ENCODE peak calls at places on chromosomes 6 and 20, in seven cellular contexts. One of them, this sample, is unnamed.

GRCh38 chr6:29589423-29590048 is 4.6 kb downstream of the OR2H2 start:
- DNase-seq in EL: peak
- DNase-seq in iris pigment epithelial cell: peak
- DNase-seq in HuH-7: peak
- DNase-seq in activated naive CD8-positive, alpha-beta T cell treated with anti-CD3 and anti-CD28 coated beads, Interleukin-2, amount 50 U/mL, for 24 hours: peak
- DNase-seq in T-helper 9 cell: peak
- DNase-seq in CD4-positive, alpha-beta memory T cell: peak
- DNase-seq in this sample: peak

GRCh38 chr20:444862-445426 is 17.4 kb downstream of the TBC1D20 start:
- DNase-seq in HuH-7: no peak
- DNase-seq in EL: peak
- DNase-seq in CD4-positive, alpha-beta memory T cell: no peak
- DNase-seq in T-helper 9 cell: no peak
- DNase-seq in activated naive CD8-positive, alpha-beta T cell treated with anti-CD3 and anti-CD28 coated beads, Interleukin-2, amount 50 U/mL, for 24 hours: no peak
- DNase-seq in iris pigment epithelial cell: peak
- DNase-seq in this sample: no peak

GRCh38 chr6:160750276-160750689 is 48.2 kb downstream of the PLG start:
- DNase-seq in T-helper 9 cell: no peak
- DNase-seq in EL: no peak
- DNase-seq in iris pigment epithelial cell: no peak
- DNase-seq in CD4-positive, alpha-beta memory T cell: peak
- DNase-seq in HuH-7: peak
- DNase-seq in activated naive CD8-positive, alpha-beta T cell treated with anti-CD3 and anti-CD28 coated beads, Interleukin-2, amount 50 U/mL, for 24 hours: no peak
- DNase-seq in this sample: peak

GRCh38 chr6:25601797-25602679 is 50.0 kb upstream of the SCGN start:
- DNase-seq in activated naive CD8-positive, alpha-beta T cell treated with anti-CD3 and anti-CD28 coated beads, Interleukin-2, amount 50 U/mL, for 24 hours: no peak
- DNase-seq in CD4-positive, alpha-beta memory T cell: peak
- DNase-seq in T-helper 9 cell: no peak
- DNase-seq in HuH-7: no peak
- DNase-seq in iris pigment epithelial cell: peak
- DNase-seq in EL: peak
- DNase-seq in this sample: peak

GRCh38 chr6:89161326-89162046 is 15.6 kb downstream of the PM20D2 start:
- DNase-seq in T-helper 9 cell: no peak
- DNase-seq in CD4-positive, alpha-beta memory T cell: no peak
- DNase-seq in EL: no peak
- DNase-seq in iris pigment epithelial cell: no peak
- DNase-seq in HuH-7: no peak
- DNase-seq in activated naive CD8-positive, alpha-beta T cell treated with anti-CD3 and anti-CD28 coated beads, Interleukin-2, amount 50 U/mL, for 24 hours: no peak
- DNase-seq in this sample: no peak

GRCh38 chr20:41978246-41978790 is 360.1 kb upstream of the CHD6 start:
- DNase-seq in activated naive CD8-positive, alpha-beta T cell treated with anti-CD3 and anti-CD28 coated beads, Interleukin-2, amount 50 U/mL, for 24 hours: no peak
- DNase-seq in iris pigment epithelial cell: no peak
- DNase-seq in CD4-positive, alpha-beta memory T cell: no peak
- DNase-seq in HuH-7: no peak
- DNase-seq in EL: no peak
- DNase-seq in T-helper 9 cell: no peak
- DNase-seq in this sample: no peak

GRCh38 chr20:37506166-37506725 is 14.8 kb upstream of the NNAT start:
- DNase-seq in EL: no peak
- DNase-seq in T-helper 9 cell: no peak
- DNase-seq in iris pigment epithelial cell: no peak
- DNase-seq in activated naive CD8-positive, alpha-beta T cell treated with anti-CD3 and anti-CD28 coated beads, Interleukin-2, amount 50 U/mL, for 24 hours: no peak
- DNase-seq in HuH-7: no peak
- DNase-seq in CD4-positive, alpha-beta memory T cell: no peak
- DNase-seq in this sample: no peak

GRCh38 chr6:28816909-28817807 is 106.6 kb downstream of the TRIM27 start:
- DNase-seq in iris pigment epithelial cell: peak
- DNase-seq in HuH-7: no peak
- DNase-seq in T-helper 9 cell: no peak
- DNase-seq in CD4-positive, alpha-beta memory T cell: no peak
- DNase-seq in activated naive CD8-positive, alpha-beta T cell treated with anti-CD3 and anti-CD28 coated beads, Interleukin-2, amount 50 U/mL, for 24 hours: peak
- DNase-seq in EL: peak
- DNase-seq in this sample: peak

GRCh38 chr6:81656231-81656630 is 96.2 kb downstream of the TENT5A start:
- DNase-seq in T-helper 9 cell: no peak
- DNase-seq in EL: no peak
- DNase-seq in CD4-positive, alpha-beta memory T cell: no peak
- DNase-seq in iris pigment epithelial cell: no peak
- DNase-seq in activated naive CD8-positive, alpha-beta T cell treated with anti-CD3 and anti-CD28 coated beads, Interleukin-2, amount 50 U/mL, for 24 hours: no peak
- DNase-seq in HuH-7: no peak
- DNase-seq in this sample: no peak

GRCh38 chr20:10761786-10762185 is 88.0 kb upstream of the JAG1 start:
- DNase-seq in HuH-7: no peak
- DNase-seq in EL: peak
- DNase-seq in activated naive CD8-positive, alpha-beta T cell treated with anti-CD3 and anti-CD28 coated beads, Interleukin-2, amount 50 U/mL, for 24 hours: no peak
- DNase-seq in iris pigment epithelial cell: peak
- DNase-seq in T-helper 9 cell: no peak
- DNase-seq in CD4-positive, alpha-beta memory T cell: no peak
- DNase-seq in this sample: no peak

GRCh38 chr20:32564921-32565734 is 20.0 kb downstream of the NOL4L start:
- DNase-seq in T-helper 9 cell: no peak
- DNase-seq in activated naive CD8-positive, alpha-beta T cell treated with anti-CD3 and anti-CD28 coated beads, Interleukin-2, amount 50 U/mL, for 24 hours: no peak
- DNase-seq in EL: no peak
- DNase-seq in HuH-7: no peak
- DNase-seq in CD4-positive, alpha-beta memory T cell: no peak
- DNase-seq in iris pigment epithelial cell: peak
- DNase-seq in this sample: no peak

GRCh38 chr6:66623050-66623449 is 916.0 kb upstream of the EYS start:
- DNase-seq in EL: no peak
- DNase-seq in HuH-7: no peak
- DNase-seq in CD4-positive, alpha-beta memory T cell: no peak
- DNase-seq in activated naive CD8-positive, alpha-beta T cell treated with anti-CD3 and anti-CD28 coated beads, Interleukin-2, amount 50 U/mL, for 24 hours: no peak
- DNase-seq in iris pigment epithelial cell: no peak
- DNase-seq in T-helper 9 cell: no peak
- DNase-seq in this sample: no peak

GRCh38 chr20:12410783-12411182 is 493.1 kb downstream of the BTBD3 start:
- DNase-seq in iris pigment epithelial cell: no peak
- DNase-seq in CD4-positive, alpha-beta memory T cell: no peak
- DNase-seq in HuH-7: no peak
- DNase-seq in T-helper 9 cell: no peak
- DNase-seq in EL: no peak
- DNase-seq in activated naive CD8-positive, alpha-beta T cell treated with anti-CD3 and anti-CD28 coated beads, Interleukin-2, amount 50 U/mL, for 24 hours: no peak
- DNase-seq in this sample: peak

GRCh38 chr6:11161031-11161966 is 49.8 kb upstream of the ERVFRD-1 start:
- DNase-seq in EL: peak
- DNase-seq in iris pigment epithelial cell: peak
- DNase-seq in T-helper 9 cell: no peak
- DNase-seq in HuH-7: no peak
- DNase-seq in activated naive CD8-positive, alpha-beta T cell treated with anti-CD3 and anti-CD28 coated beads, Interleukin-2, amount 50 U/mL, for 24 hours: no peak
- DNase-seq in CD4-positive, alpha-beta memory T cell: no peak
- DNase-seq in this sample: peak

GRCh38 chr20:17626217-17627007 is 55.6 kb downstream of the RRBP1 start:
- DNase-seq in HuH-7: no peak
- DNase-seq in EL: no peak
- DNase-seq in CD4-positive, alpha-beta memory T cell: no peak
- DNase-seq in activated naive CD8-positive, alpha-beta T cell treated with anti-CD3 and anti-CD28 coated beads, Interleukin-2, amount 50 U/mL, for 24 hours: no peak
- DNase-seq in T-helper 9 cell: no peak
- DNase-seq in iris pigment epithelial cell: no peak
- DNase-seq in this sample: no peak